ENCODE peak calls at places on chromosomes 11 and 22, in seven cellular contexts. R, B, A, E, K, N and D are unnamed samples.

GRCh38 chr11:124812876-124813275 is 12.7 kb upstream of the MSANTD2 start:
- DNase-seq in R (no peak), B (no peak), A (peak), E (no peak), K (no peak), N (no peak), D (no peak)

GRCh38 chr22:42162728-42163489 is 32.3 kb upstream of the CYP2D6 start:
- DNase-seq in R (no peak), B (no peak), A (no peak), E (no peak), K (no peak), N (no peak), D (peak)

GRCh38 chr11:129815596-129816461 is at the start of gene TMEM45B:
- DNase-seq in R (no peak), B (peak), A (no peak), E (no peak), K (peak), N (no peak), D (no peak)

GRCh38 chr22:49333206-49333605 is 494.5 kb downstream of the BRD1 start:
- DNase-seq in R (peak), B (no peak), A (no peak), E (no peak), K (no peak), N (peak), D (no peak)

GRCh38 chr22:41284465-41284864 is 1.5 kb downstream of the RANGAP1 start:
- DNase-seq in R (no peak), B (no peak), A (no peak), E (no peak), K (no peak), N (no peak), D (peak)

GRCh38 chr11:34648036-34648435 is 27.1 kb downstream of the EHF start:
- DNase-seq in R (no peak), B (no peak), A (no peak), E (no peak), K (no peak), N (no peak), D (no peak)

GRCh38 chr11:44034639-44035038 is 13.1 kb upstream of the ACCSL start:
- DNase-seq in R (peak), B (no peak), A (no peak), E (no peak), K (no peak), N (no peak), D (no peak)

GRCh38 chr11:46936138-46937110 is at the start of gene CSTPP1:
- DNase-seq in R (peak), B (peak), A (peak), E (peak), K (peak), N (peak), D (peak)

GRCh38 chr22:45335021-45335818 is 25.5 kb downstream of the FAM118A start:
- DNase-seq in R (no peak), B (no peak), A (peak), E (no peak), K (no peak), N (peak), D (no peak)

GRCh38 chr11:122354029-122354697 is 238.1 kb upstream of the BLID start:
- DNase-seq in R (no peak), B (no peak), A (peak), E (no peak), K (no peak), N (no peak), D (no peak)

GRCh38 chr11:37320921-37321320 is 722.9 kb upstream of the RAG2 start:
- DNase-seq in R (no peak), B (no peak), A (no peak), E (no peak), K (no peak), N (no peak), D (no peak)

GRCh38 chr11:1285316-1285744 is 24.1 kb downstream of the TOLLIP start:
- DNase-seq in R (no peak), B (no peak), A (no peak), E (no peak), K (no peak), N (peak), D (no peak)

GRCh38 chr11:19976281-19976941 is 183.9 kb downstream of the DBX1 start:
- DNase-seq in R (no peak), B (peak), A (no peak), E (no peak), K (no peak), N (no peak), D (no peak)

GRCh38 chr11:1335811-1336761 is 26.7 kb upstream of the TOLLIP start:
- DNase-seq in R (no peak), B (peak), A (peak), E (peak), K (peak), N (peak), D (peak)

GRCh38 chr11:100860318-100860896 is 173.3 kb downstream of the ARHGAP42 start:
- DNase-seq in R (no peak), B (no peak), A (no peak), E (no peak), K (no peak), N (no peak), D (no peak)

GRCh38 chr11:14029971-14030531 is 67.5 kb downstream of the SPON1 start:
- DNase-seq in R (no peak), B (peak), A (peak), E (no peak), K (peak), N (peak), D (peak)

GRCh38 chr22:40036591-40037225 is 42.0 kb downstream of the FAM83F start:
- DNase-seq in R (no peak), B (peak), A (peak), E (peak), K (peak), N (peak), D (peak)

GRCh38 chr11:106424111-106424510 is 346.6 kb downstream of the AASDHPPT start:
- DNase-seq in R (no peak), B (peak), A (peak), E (no peak), K (no peak), N (no peak), D (peak)

GRCh38 chr11:34566736-34567135 is 53.1 kb upstream of the ELF5 start:
- DNase-seq in R (no peak), B (no peak), A (no peak), E (no peak), K (no peak), N (no peak), D (no peak)

GRCh38 chr22:49400136-49400865 is 427.4 kb downstream of the BRD1 start:
- DNase-seq in R (peak), B (no peak), A (no peak), E (no peak), K (no peak), N (no peak), D (no peak)

GRCh38 chr11:35943761-35944502 is at the start of gene LDLRAD3:
- DNase-seq in R (peak), B (peak), A (peak), E (peak), K (peak), N (peak), D (peak)

GRCh38 chr11:11391796-11392195 is 38.7 kb upstream of the CSNK2A3 start:
- DNase-seq in R (no peak), B (no peak), A (peak), E (no peak), K (peak), N (no peak), D (peak)

GRCh38 chr11:69398529-69399492 is 82.7 kb upstream of the LINC01488 start:
- DNase-seq in R (no peak), B (peak), A (peak), E (no peak), K (no peak), N (peak), D (no peak)

GRCh38 chr22:20884454-20884853 is 25.6 kb downstream of the SNAP29 start:
- DNase-seq in R (no peak), B (no peak), A (no peak), E (no peak), K (no peak), N (no peak), D (no peak)

GRCh38 chr22:36933629-36934028 is 20.2 kb downstream of the CSF2RB start:
- DNase-seq in R (no peak), B (no peak), A (no peak), E (no peak), K (no peak), N (no peak), D (no peak)

GRCh38 chr11:19817870-19818269 is 105.2 kb downstream of the NAV2 start:
- DNase-seq in R (no peak), B (no peak), A (no peak), E (no peak), K (no peak), N (no peak), D (no peak)

GRCh38 chr22:37045958-37046357 is 5.6 kb upstream of the KCTD17 start:
- DNase-seq in R (no peak), B (peak), A (peak), E (no peak), K (no peak), N (no peak), D (peak)

GRCh38 chr11:93814966-93815633 is 31.0 kb downstream of the MED17 start:
- DNase-seq in R (no peak), B (no peak), A (no peak), E (no peak), K (no peak), N (no peak), D (no peak)

GRCh38 chr22:50269573-50270301 is 443 bp downstream of the MAPK11 start:
- DNase-seq in R (no peak), B (peak), A (peak), E (peak), K (no peak), N (no peak), D (no peak)

GRCh38 chr11:440065-441042 is 1.5 kb downstream of the ANO9 start:
- DNase-seq in R (no peak), B (no peak), A (no peak), E (peak), K (peak), N (peak), D (peak)

GRCh38 chr11:34643846-34644245 is 23.0 kb downstream of the EHF start:
- DNase-seq in R (no peak), B (no peak), A (no peak), E (no peak), K (no peak), N (no peak), D (no peak)

GRCh38 chr11:102448869-102449224 is 3.7 kb downstream of the TMEM123 start:
- DNase-seq in R (no peak), B (no peak), A (no peak), E (no peak), K (no peak), N (no peak), D (no peak)

GRCh38 chr11:33721984-33722383 is 14.2 kb downstream of the CD59 start:
- DNase-seq in R (no peak), B (no peak), A (no peak), E (no peak), K (no peak), N (peak), D (no peak)

GRCh38 chr11:91792779-91793262 is 431.8 kb upstream of the FAT3 start:
- DNase-seq in R (no peak), B (no peak), A (no peak), E (no peak), K (no peak), N (no peak), D (no peak)

GRCh38 chr11:43497144-43497543 is 138.4 kb downstream of the TTC17 start:
- DNase-seq in R (no peak), B (no peak), A (no peak), E (no peak), K (no peak), N (no peak), D (no peak)

GRCh38 chr11:68469122-68469521 is 8.6 kb downstream of the PPP6R3 start:
- DNase-seq in R (no peak), B (no peak), A (no peak), E (no peak), K (no peak), N (no peak), D (no peak)

GRCh38 chr11:36702330-36703054 is 104.5 kb upstream of the RAG2 start:
- DNase-seq in R (no peak), B (peak), A (peak), E (peak), K (no peak), N (no peak), D (peak)

GRCh38 chr11:27705873-27706820 is 5.9 kb upstream of the BDNF start:
- DNase-seq in R (no peak), B (no peak), A (peak), E (peak), K (no peak), N (no peak), D (peak)

DNA sequence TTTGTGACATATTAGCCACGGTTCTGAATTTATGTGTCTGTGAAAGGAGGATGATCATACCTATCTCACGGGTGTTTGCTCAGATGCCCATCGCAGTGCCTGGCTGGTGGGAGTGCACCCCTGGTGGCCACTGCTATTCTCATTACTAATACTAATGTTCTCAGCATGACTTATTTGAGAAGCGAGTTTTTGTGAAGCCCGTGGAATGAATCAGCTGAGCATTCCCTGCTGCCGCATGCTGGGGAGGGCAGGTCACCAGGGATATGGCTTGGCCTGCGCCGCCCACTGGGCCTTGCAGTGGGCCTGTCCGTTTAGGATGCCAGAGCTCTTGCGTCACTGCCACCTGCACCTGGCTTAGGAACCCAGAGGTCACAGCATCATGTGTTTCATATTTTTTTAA is 16.8 kb downstream of the CTTN start:
- DNase-seq in R (no peak), B (no peak), A (peak), E (no peak), K (no peak), N (peak), D (no peak)
- TF ChIP-seq CTCF in R (peak), B (peak), A (peak), E (no peak), K (no peak), N (no peak), D (no peak)

GRCh38 chr22:25092119-25092518 is 107.5 kb upstream of the CRYBB3 start:
- DNase-seq in R (no peak), B (no peak), A (no peak), E (no peak), K (no peak), N (no peak), D (no peak)
- TF ChIP-seq CTCF in R (no peak), B (no peak), A (no peak), E (no peak), K (no peak), N (no peak), D (no peak)

GRCh38 chr22:23376256-23376655 is 195.9 kb downstream of the BCR start:
- DNase-seq in R (no peak), B (peak), A (no peak), E (peak), K (peak), N (no peak), D (peak)
- TF ChIP-seq CTCF in R (no peak), B (peak), A (peak), E (peak), K (peak), N (no peak), D (peak)

GRCh38 chr11:61701298-61701993 is 21.3 kb downstream of the DAGLA start:
- DNase-seq in R (no peak), B (no peak), A (no peak), E (no peak), K (peak), N (peak), D (no peak)
- TF ChIP-seq CTCF in R (peak), B (peak), A (peak), E (no peak), K (peak), N (peak), D (no peak)

GRCh38 chr11:77471520-77472234 is 2.2 kb downstream of the PAK1 start:
- DNase-seq in R (no peak), B (peak), A (no peak), E (peak), K (peak), N (no peak), D (no peak)
- TF ChIP-seq CTCF in R (peak), B (peak), A (peak), E (peak), K (no peak), N (no peak), D (no peak)

GRCh38 chr11:87583931-87584330 is 546.2 kb downstream of the TMEM135 start:
- DNase-seq in R (no peak), B (no peak), A (no peak), E (no peak), K (no peak), N (no peak), D (peak)
- TF ChIP-seq CTCF in R (no peak), B (no peak), A (no peak), E (no peak), K (no peak), N (no peak), D (no peak)

DNA sequence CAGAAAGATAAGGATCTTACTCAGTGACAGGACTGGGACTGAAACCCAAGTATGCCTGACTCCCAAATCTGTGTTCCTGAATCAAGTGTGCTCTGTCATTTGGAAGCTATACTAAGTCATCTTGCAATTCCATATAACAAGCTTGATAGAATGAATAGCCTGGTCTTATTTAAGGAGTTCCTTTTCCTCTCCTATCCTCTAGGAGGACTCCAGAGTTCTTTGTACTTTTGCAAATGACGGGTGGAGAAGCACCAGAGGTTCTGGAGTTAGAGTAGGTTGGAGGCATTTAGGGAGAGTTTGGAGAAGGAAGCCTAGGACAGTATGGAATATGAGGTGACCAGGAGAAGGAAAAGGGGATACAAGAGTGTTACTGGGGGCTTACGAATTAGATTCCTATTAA is 92.9 kb upstream of the RCN1 start:
- DNase-seq in R (no peak), B (no peak), A (no peak), E (no peak), K (no peak), N (no peak), D (no peak)
- TF ChIP-seq CTCF in R (no peak), B (no peak), A (no peak), E (no peak), K (no peak), N (no peak), D (no peak)

DNA sequence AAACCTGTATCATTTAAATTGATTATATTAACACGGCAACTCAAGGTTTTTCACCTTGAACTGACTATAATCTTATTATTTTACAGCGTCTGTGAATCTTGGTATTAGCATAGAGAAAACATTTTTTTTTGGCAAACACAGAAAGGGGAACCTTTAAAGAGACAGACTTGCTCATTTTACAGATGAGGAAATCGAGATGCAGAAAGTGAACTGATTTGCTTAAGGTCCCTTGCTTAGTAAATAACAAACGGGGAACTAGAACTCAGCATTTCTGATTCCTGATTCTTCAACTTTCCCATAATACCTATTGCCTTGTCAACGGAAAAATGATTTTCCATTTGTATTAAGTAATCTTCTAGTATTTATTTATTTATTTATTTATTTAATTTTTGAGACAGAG is 33.2 kb upstream of the CECR2 start:
- DNase-seq in R (no peak), B (no peak), A (no peak), E (no peak), K (no peak), N (no peak), D (no peak)
- TF ChIP-seq CTCF in R (no peak), B (no peak), A (no peak), E (no peak), K (no peak), N (no peak), D (no peak)

DNA sequence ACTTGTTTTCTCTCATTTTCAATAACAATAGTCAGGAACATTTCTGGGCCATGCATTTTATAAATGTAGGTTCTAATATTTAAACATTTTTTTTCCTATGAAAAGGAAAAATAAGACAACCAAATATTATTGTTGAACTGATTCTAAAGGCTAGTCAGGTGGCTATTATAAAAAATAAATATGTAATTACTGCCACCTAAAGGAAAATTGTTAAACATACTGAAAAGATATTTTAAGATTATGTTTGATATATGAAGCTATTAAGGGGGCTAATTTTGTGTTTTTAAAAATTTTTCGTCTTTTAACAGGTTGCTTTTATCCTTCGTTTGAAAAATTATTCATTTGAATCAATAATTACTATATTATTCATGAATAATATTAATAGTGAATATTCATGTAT is 62.2 kb upstream of the FDX1 start:
- DNase-seq in R (no peak), B (no peak), A (no peak), E (no peak), K (no peak), N (no peak), D (no peak)
- TF ChIP-seq CTCF in R (peak), B (peak), A (no peak), E (no peak), K (peak), N (peak), D (peak)